ENCODE peak calls at places on chromosomes 11 and 22, in six cellular contexts. E, Y, O, X, H and D are unnamed samples.

GRCh38 chr11:66814678-66815077 is 28.6 kb upstream of the RCE1 start:
- DNase-seq in X (no peak), Y (no peak), E (no peak), O (no peak), H (no peak), D (no peak)

GRCh38 chr11:43644626-43645299 is 35.8 kb upstream of the HSD17B12 start:
- DNase-seq in H (no peak), E (peak), Y (peak), O (no peak), X (no peak), D (no peak)

GRCh38 chr11:87300640-87301381 is 263.1 kb downstream of the TMEM135 start:
- DNase-seq in X (no peak), E (peak), Y (peak), H (no peak), O (no peak), D (no peak)

GRCh38 chr11:2931771-2932738 is 2.8 kb upstream of the PHLDA2 start:
- DNase-seq in X (no peak), Y (no peak), O (no peak), H (no peak), E (no peak), D (no peak)

GRCh38 chr22:29328566-29329500 is 13.3 kb upstream of the RASL10A start:
- DNase-seq in O (no peak), Y (no peak), H (no peak), X (no peak), E (no peak), D (no peak)

GRCh38 chr11:92969293-92969633 is 188 bp upstream of the MTNR1B start:
- DNase-seq in Y (no peak), X (no peak), E (peak), H (no peak), O (no peak), D (no peak)

GRCh38 chr11:90134420-90135003 is at the start of gene NAALAD2:
- DNase-seq in O (peak), X (no peak), H (no peak), E (peak), Y (peak), D (no peak)

GRCh38 chr11:75201771-75202170 is 38.8 kb upstream of the TPBGL start:
- DNase-seq in O (peak), X (no peak), H (no peak), Y (no peak), E (no peak), D (no peak)

GRCh38 chr11:94398101-94398500 is 3.1 kb downstream of the GPR83 start:
- DNase-seq in Y (no peak), H (no peak), O (no peak), E (no peak), X (no peak), D (no peak)

GRCh38 chr11:122653911-122654310 is 1.6 kb upstream of the UBASH3B start:
- DNase-seq in Y (peak), E (no peak), X (no peak), H (no peak), O (no peak), D (no peak)

GRCh38 chr11:14980854-14981253 is 8.7 kb upstream of the CALCA start:
- DNase-seq in X (no peak), O (no peak), H (no peak), E (no peak), Y (peak), D (no peak)

GRCh38 chr11:67780056-67780455 is 105.6 kb upstream of the ALDH3B2 start:
- DNase-seq in H (no peak), E (no peak), O (no peak), Y (no peak), X (no peak), D (no peak)

GRCh38 chr11:116686891-116687290 is 85.9 kb downstream of the BUD13 start:
- DNase-seq in X (no peak), E (no peak), H (no peak), O (peak), Y (no peak), D (no peak)

GRCh38 chr11:123544631-123545375 is 109.6 kb downstream of the SCN3B start:
- DNase-seq in E (no peak), Y (no peak), X (no peak), O (no peak), H (no peak), D (peak)

GRCh38 chr11:64245797-64246623 is 733 bp downstream of the PPP1R14B start:
- DNase-seq in H (peak), E (peak), O (peak), X (peak), Y (peak), D (peak)

GRCh38 chr11:13119928-13120520 is 110.9 kb downstream of the RASSF10 start:
- DNase-seq in X (no peak), Y (no peak), H (no peak), E (no peak), O (no peak), D (peak)

GRCh38 chr11:2194877-2195755 is 23.5 kb upstream of the TH start:
- DNase-seq in X (peak), Y (peak), O (no peak), H (peak), E (peak), D (no peak)

GRCh38 chr11:64974124-64974523 is 2.2 kb upstream of the MAJIN start:
- DNase-seq in Y (no peak), H (no peak), X (no peak), E (no peak), O (no peak), D (no peak)

GRCh38 chr11:316031-316701 is 2.3 kb downstream of the IFITM1 start:
- DNase-seq in Y (peak), E (peak), O (no peak), X (no peak), H (no peak), D (no peak)

GRCh38 chr11:113023228-113023627 is 62.0 kb downstream of the NCAM1 start:
- DNase-seq in H (no peak), E (no peak), O (no peak), Y (no peak), X (no peak), D (no peak)

GRCh38 chr11:117685566-117685965 is 111.5 kb downstream of the DSCAML1 start:
- DNase-seq in Y (no peak), X (no peak), O (no peak), E (no peak), H (no peak), D (no peak)

GRCh38 chr11:67996051-67996450 is 7.8 kb downstream of the UNC93B1 start:
- DNase-seq in E (no peak), H (no peak), Y (no peak), X (no peak), O (no peak), D (no peak)